ENCODE peak calls at places on chromosome 1, in nine cellular contexts. D, A, M, C, U, B, Y, V and S are unnamed samples.

GRCh38 chr1:11321656-11322491 is 48.9 kb downstream of the UBIAD1 start:
- DNase-seq in D (no peak), B (no peak), U (peak; percentile 26), C (no peak), M (no peak), Y (no peak), V (no peak), A (no peak), S (no peak)

GRCh38 chr1:54604572-54605370 is 18.6 kb downstream of the FAM151A start:
- DNase-seq in B (no peak), A (no peak), V (no peak), C (no peak), Y (peak; percentile 42), M (no peak), U (peak; percentile 49), D (peak; percentile 32), S (no peak)

GRCh38 chr1:192974701-192975100 is 84.5 kb downstream of the UCHL5 start:
- DNase-seq in B (no peak), C (no peak), M (no peak), D (no peak), U (peak; percentile 48), V (peak; percentile 58), A (peak; percentile 49), Y (no peak), S (no peak)

GRCh38 chr1:22217811-22218460 is 75.0 kb upstream of the WNT4 start:
- DNase-seq in Y (no peak), V (no peak), U (no peak), D (no peak), B (no peak), M (no peak), C (no peak), A (no peak), S (no peak)

GRCh38 chr1:201741763-201742342 is 87.1 kb upstream of the IPO9 start:
- DNase-seq in M (no peak), A (no peak), C (no peak), D (no peak), B (no peak), V (no peak), U (peak; percentile 74), Y (no peak), S (no peak)

GRCh38 chr1:193058529-193059281 is 455 bp downstream of the UCHL5 start:
- DNase-seq in M (no peak), D (peak; percentile 38), A (peak; percentile 7), C (peak; percentile 40), V (peak; percentile 67), Y (peak; percentile 31), U (peak; percentile 57), B (peak; percentile 55), S (peak; percentile 85)

GRCh38 chr1:221741364-221741970 is 422 bp downstream of the DUSP10 start:
- DNase-seq in D (peak; percentile 63), Y (peak; percentile 47), B (no peak), M (no peak), A (peak; percentile 65), C (no peak), V (no peak), U (no peak), S (no peak)

GRCh38 chr1:227315500-227316346 is 2.6 kb downstream of the CDC42BPA start:
- DNase-seq in C (no peak), D (no peak), A (no peak), B (peak; percentile 77), Y (no peak), M (peak; percentile 51), U (peak; percentile 56), V (peak; percentile 92), S (no peak)